ENCODE peak calls at places on chromosome 10, in four cellular contexts. X is stomach, V is spleen, K is HCT116. P is an unnamed sample.

GRCh38 chr10:63197304-63198092 is 64.4 kb downstream of the NRBF2 start:
- DNase-seq in X (no peak), V (no peak), K (no peak), P (no peak)

GRCh38 chr10:128062331-128062730 is 63.9 kb downstream of the MKI67 start:
- DNase-seq in X (no peak), V (peak; percentile 87), K (no peak), P (no peak)

GRCh38 chr10:70479626-70480253 is 1.2 kb downstream of the PALD1 start:
- DNase-seq in X (no peak), V (no peak), K (no peak), P (no peak)

GRCh38 chr10:108454793-108455192 is 1290.3 kb upstream of the SORCS1 start:
- DNase-seq in X (no peak), V (no peak), K (no peak), P (no peak)

GRCh38 chr10:80133221-80133620 is 691 bp downstream of the PLAC9 start:
- DNase-seq in X (no peak), V (no peak), K (no peak), P (no peak)

GRCh38 chr10:84805149-84805548 is 476.8 kb downstream of the CCSER2 start:
- DNase-seq in X (no peak), V (no peak), K (no peak), P (no peak)

GRCh38 chr10:133294189-133294588 is 14.5 kb downstream of the TUBGCP2 start:
- DNase-seq in X (no peak), V (peak; percentile 76), K (no peak), P (no peak)

GRCh38 chr10:27745719-27746363 is at the start of gene MKX:
- DNase-seq in X (peak; percentile 44), V (no peak), K (no peak), P (peak; percentile 28)

GRCh38 chr10:130300608-130301025 is 164.4 kb downstream of the GLRX3 start:
- DNase-seq in X (no peak), V (peak; percentile 91), K (no peak), P (no peak)

GRCh38 chr10:95742962-95743535 is 12.9 kb upstream of the ENTPD1 start:
- DNase-seq in X (no peak), V (no peak), K (no peak), P (no peak)

GRCh38 chr10:61016630-61017029 is 72.6 kb upstream of the RHOBTB1 start:
- DNase-seq in X (no peak), V (no peak), K (no peak), P (no peak)

GRCh38 chr10:118962159-118962863 is 67.2 kb upstream of the NANOS1 start:
- DNase-seq in X (no peak), V (no peak), K (no peak), P (no peak)

GRCh38 chr10:125559210-125559609 is 123.8 kb downstream of the TEX36 start:
- DNase-seq in X (no peak), V (no peak), K (no peak), P (no peak)

GRCh38 chr10:103493911-103494877 is 689 bp downstream of the NEURL1 start:
- DNase-seq in X (no peak), V (peak; percentile 75), K (no peak), P (no peak)

GRCh38 chr10:61899045-61899444 is 2.5 kb upstream of the ARID5B start:
- DNase-seq in X (no peak), V (no peak), K (no peak), P (no peak)

GRCh38 chr10:98299341-98299740 is 31.3 kb upstream of the LOXL4 start:
- DNase-seq in X (no peak), V (no peak), K (no peak), P (no peak)

GRCh38 chr10:121157998-121158397 is 306.8 kb downstream of the WDR11 start:
- DNase-seq in X (peak; percentile 30), V (no peak), K (no peak), P (no peak)

GRCh38 chr10:3067859-3068179 is 471 bp downstream of the PFKP start:
- DNase-seq in X (no peak), V (no peak), K (no peak), P (no peak)

GRCh38 chr10:120453319-120453718 is 3.7 kb upstream of the PLPP4 start:
- DNase-seq in X (no peak), V (no peak), K (no peak), P (no peak)

GRCh38 chr10:33237736-33238624 is 96.5 kb downstream of the NRP1 start:
- DNase-seq in X (no peak), V (no peak), K (peak; percentile 76), P (no peak)

GRCh38 chr10:129773359-129773990 is 190.6 kb downstream of the EBF3 start:
- DNase-seq in X (peak; percentile 18), V (peak; percentile 63), K (no peak), P (no peak)

GRCh38 chr10:92662852-92663251 is 26.9 kb upstream of the HHEX start:
- DNase-seq in X (no peak), V (no peak), K (no peak), P (no peak)

GRCh38 chr10:77959384-77959783 is 32.8 kb upstream of the DLG5 start:
- DNase-seq in X (no peak), V (no peak), K (no peak), P (no peak)

GRCh38 chr10:20256969-20257368 is 440.7 kb downstream of the PLXDC2 start:
- DNase-seq in X (no peak), V (no peak), K (no peak), P (no peak)

GRCh38 chr10:119634219-119634544 is 17.0 kb upstream of the BAG3 start:
- DNase-seq in X (no peak), V (no peak), K (no peak), P (no peak)

GRCh38 chr10:59891919-59892318 is 14.4 kb downstream of the CCDC6 start:
- DNase-seq in X (no peak), V (no peak), K (no peak), P (no peak)

GRCh38 chr10:59896186-59896585 is 10.2 kb downstream of the CCDC6 start:
- DNase-seq in X (no peak), V (no peak), K (no peak), P (no peak)

GRCh38 chr10:59892697-59893096 is 13.7 kb downstream of the CCDC6 start:
- DNase-seq in X (no peak), V (no peak), K (no peak), P (no peak)

GRCh38 chr10:59895629-59896116 is 10.7 kb downstream of the CCDC6 start:
- DNase-seq in X (peak; percentile 54), V (no peak), K (no peak), P (no peak)

DNA sequence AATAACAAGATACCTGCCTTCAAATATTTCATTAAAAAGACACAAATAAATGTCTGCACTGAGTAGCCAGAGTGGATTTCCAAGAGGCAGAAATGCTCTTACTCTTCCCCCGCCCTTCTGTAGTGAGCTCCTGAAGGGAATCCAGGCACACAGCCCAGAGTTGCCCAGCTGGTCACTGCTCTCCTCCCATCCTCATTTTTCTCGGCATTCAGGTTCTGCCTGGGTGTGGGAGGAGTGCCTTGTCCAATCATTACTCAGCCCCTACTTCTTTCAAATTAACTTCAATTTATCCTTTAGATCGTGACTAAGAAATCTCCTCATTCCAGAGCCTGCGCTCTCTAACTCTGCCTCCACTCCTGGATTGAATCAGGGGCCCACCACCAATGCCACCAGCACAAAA is 12.2 kb downstream of the CCDC6 start:
- DNase-seq in X (peak; percentile 77), V (no peak), K (no peak), P (peak; percentile 82)
- TF ChIP-seq POLR2AphosphoS5 in X (no peak), V (peak; percentile 7), K (no peak), P (peak; percentile 74)

GRCh38 chr10:97280783-97281182 is 11.7 kb downstream of the ARHGAP19 start:
- DNase-seq in X (no peak), V (no peak), K (no peak), P (no peak)

GRCh38 chr10:97274828-97275227 is 17.6 kb downstream of the ARHGAP19 start:
- DNase-seq in X (no peak), V (no peak), K (no peak), P (no peak)

GRCh38 chr10:97278491-97278989 is 13.9 kb downstream of the ARHGAP19 start:
- DNase-seq in X (no peak), V (no peak), K (peak; percentile 33), P (no peak)

GRCh38 chr10:97277551-97277950 is 14.9 kb downstream of the ARHGAP19 start:
- DNase-seq in X (no peak), V (no peak), K (no peak), P (no peak)

DNA sequence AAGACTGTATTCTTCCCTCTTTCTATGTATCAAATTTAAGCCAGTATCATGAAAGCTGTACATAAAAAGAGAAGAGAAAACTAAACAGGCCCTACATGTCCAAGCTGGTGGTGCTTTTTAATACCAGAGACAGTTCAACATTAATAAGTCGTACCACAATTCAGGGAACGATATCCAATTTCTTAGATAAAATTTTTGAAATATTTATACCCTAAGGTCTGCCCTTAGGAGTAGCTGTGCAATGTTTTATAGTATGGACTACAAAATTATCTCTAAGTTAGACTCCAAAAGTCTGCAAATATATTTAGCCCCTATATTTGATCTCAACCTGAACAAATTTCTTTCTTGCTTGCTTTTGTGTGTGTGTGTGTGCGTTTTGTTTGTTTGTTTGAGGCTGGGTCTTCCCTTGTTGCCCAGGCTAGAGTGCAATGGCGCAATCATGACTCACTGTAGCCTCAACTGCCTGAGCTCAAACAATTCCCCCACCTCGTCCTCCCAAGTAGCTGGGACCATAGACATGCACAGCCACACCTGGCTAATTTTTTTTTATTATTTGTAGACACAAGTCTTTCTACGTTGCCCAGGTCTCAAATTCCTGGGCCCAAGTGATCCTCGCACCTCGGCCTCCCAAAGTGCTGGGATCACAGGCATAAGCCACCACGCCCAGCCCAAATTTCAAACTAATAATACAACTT is 13.2 kb downstream of the ARHGAP19 start:
- DNase-seq in X (no peak), V (no peak), K (no peak), P (no peak)
- H3K4me3 ChIP-seq in X (no peak overlapping the region), V (no peak overlapping the region), K (no peak overlapping the region), P (no peak overlapping the region)

GRCh38 chr10:1609596-1609995 is 127.7 kb downstream of the ADARB2 start:
- DNase-seq in X (no peak), V (no peak), K (no peak), P (no peak)

GRCh38 chr10:1610986-1611770 is 126.1 kb downstream of the ADARB2 start:
- DNase-seq in X (no peak), V (peak; percentile 29), K (no peak), P (no peak)

GRCh38 chr10:1608408-1609037 is 128.8 kb downstream of the ADARB2 start:
- DNase-seq in X (no peak), V (no peak), K (no peak), P (no peak)

GRCh38 chr10:1607466-1607865 is 129.9 kb downstream of the ADARB2 start:
- DNase-seq in X (no peak), V (no peak), K (no peak), P (no peak)

DNA sequence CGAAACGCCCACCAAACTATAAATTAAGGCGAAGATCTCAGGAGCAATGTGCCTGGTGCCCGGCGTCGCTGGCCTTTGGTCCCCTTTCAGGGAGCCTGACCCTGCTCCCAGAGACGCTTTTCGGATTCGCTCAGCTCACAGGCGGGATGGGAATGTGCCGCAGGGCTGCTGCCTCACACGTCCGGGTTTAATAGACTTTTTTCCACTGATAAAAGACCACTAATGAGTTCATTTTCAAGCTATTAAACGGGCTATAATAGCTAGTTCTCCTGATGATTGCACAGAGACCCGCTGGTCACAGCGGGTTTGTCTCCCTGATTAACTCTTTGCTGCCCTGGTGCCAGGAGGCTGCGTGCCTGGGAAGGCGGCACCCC is 128.3 kb downstream of the ADARB2 start:
- DNase-seq in X (no peak), V (no peak), K (no peak), P (no peak)
- H3K9me3 ChIP-seq in X (no peaks in the 10 kb centered on the region), V (no peaks in the 10 kb centered on the region), K (no peaks in the 10 kb centered on the region), P (no peaks in the 10 kb centered on the region)

DNA sequence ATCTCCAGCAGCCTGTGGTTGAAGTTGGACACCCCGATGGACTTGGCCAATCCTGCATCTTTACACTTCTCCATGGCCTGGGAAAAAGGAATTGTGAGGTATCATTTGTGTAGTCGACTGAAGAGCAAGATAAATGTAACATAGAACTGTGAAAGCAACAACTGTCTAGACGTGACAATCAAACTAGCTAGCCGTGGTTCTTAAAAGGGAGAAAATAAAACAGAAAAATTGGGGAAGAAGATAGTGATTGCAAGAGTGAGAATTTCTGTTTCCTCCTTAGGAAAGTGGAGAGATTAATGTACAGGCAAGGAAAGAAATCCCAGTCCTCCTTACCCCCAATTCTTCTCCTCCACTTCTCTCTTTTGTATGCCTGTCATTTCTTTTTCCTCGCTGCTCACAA is 5.0 kb downstream of the AKR1C2 start:
- DNase-seq in X (no peak), V (no peak), K (no peak), P (no peak)
- TF ChIP-seq POLR2AphosphoS5 in X (no peak), V (no peak), K (no peak), P (no peak)